ENCODE peak calls at places on chromosomes 1 and 21, in six cellular contexts. R, O, Q, P, D and V are unnamed samples.

GRCh38 chr1:245386321-245387002 is 231.7 kb downstream of the KIF26B start:
- DNase-seq in R (no peak), O (no peak), Q (no peak), P (no peak), D (no peak), V (no peak)

GRCh38 chr1:225823811-225824261 is 13.9 kb downstream of the EPHX1 start:
- DNase-seq in R (no peak), O (no peak), Q (no peak), P (no peak), D (no peak), V (no peak)

GRCh38 chr1:18618546-18619466 is 11.8 kb upstream of the PAX7 start:
- DNase-seq in R (no peak), O (no peak), Q (peak; percentile 50), P (no peak), D (no peak), V (no peak)

GRCh38 chr1:214967865-214968575 is 114.5 kb upstream of the KCNK2 start:
- DNase-seq in R (no peak), O (no peak), Q (no peak), P (no peak), D (peak; percentile 73), V (no peak)

GRCh38 chr1:16111771-16112557 is 38.5 kb upstream of the FAM131C start:
- DNase-seq in R (no peak), O (no peak), Q (no peak), P (no peak), D (peak; percentile 87), V (no peak)

GRCh38 chr1:215682232-215682631 is 115.1 kb downstream of the KCTD3 start:
- DNase-seq in R (no peak), O (no peak), Q (no peak), P (no peak), D (peak; percentile 33), V (no peak)

GRCh38 chr1:176949033-176949662 is 215.4 kb downstream of the ASTN1 start:
- DNase-seq in R (peak; percentile 42), O (peak; percentile 67), Q (peak; percentile 2), P (peak; percentile 34), D (peak; percentile 24), V (peak; percentile 91)

GRCh38 chr21:42997053-42997452 is 22.7 kb downstream of the PKNOX1 start:
- DNase-seq in R (peak; percentile 40), O (no peak), Q (peak; percentile 47), P (no peak), D (peak; percentile 99), V (no peak)

GRCh38 chr1:198255783-198256182 is 99.0 kb downstream of the NEK7 start:
- DNase-seq in R (no peak), O (no peak), Q (no peak), P (no peak), D (no peak), V (no peak)

GRCh38 chr1:154595621-154596020 is 12.4 kb downstream of the ADAR start:
- DNase-seq in R (no peak), O (no peak), Q (no peak), P (no peak), D (peak; percentile 87), V (no peak)

GRCh38 chr1:204073837-204074273 is 940 bp downstream of the SOX13 start:
- DNase-seq in R (no peak), O (no peak), Q (no peak), P (no peak), D (no peak), V (no peak)

GRCh38 chr1:114286179-114286578 is 132.5 kb upstream of the SYT6 start:
- DNase-seq in R (no peak), O (no peak), Q (peak; percentile 1), P (no peak), D (peak; percentile 31), V (no peak)

GRCh38 chr21:24861471-24861870 is 745.8 kb downstream of the MRPL39 start:
- DNase-seq in R (no peak), O (no peak), Q (no peak), P (no peak), D (no peak), V (no peak)

GRCh38 chr1:67689267-67690017 is 4.4 kb downstream of the GADD45A start:
- DNase-seq in R (no peak), O (no peak), Q (peak; percentile 83), P (no peak), D (no peak), V (no peak)

GRCh38 chr1:169928438-169929209 is 34.9 kb upstream of the SCYL3 start:
- DNase-seq in R (no peak), O (no peak), Q (no peak), P (no peak), D (peak; percentile 72), V (no peak)

GRCh38 chr1:48039088-48040049 is 42.2 kb upstream of the TRABD2B start:
- DNase-seq in R (no peak), O (no peak), Q (no peak), P (no peak), D (peak; percentile 19), V (no peak)

GRCh38 chr1:208291923-208292711 is 47.9 kb upstream of the PLXNA2 start:
- DNase-seq in R (no peak), O (no peak), Q (no peak), P (no peak), D (no peak), V (no peak)

GRCh38 chr1:214853340-214853739 is 229.2 kb upstream of the KCNK2 start:
- DNase-seq in R (no peak), O (no peak), Q (no peak), P (no peak), D (no peak), V (no peak)

GRCh38 chr1:151476083-151476482 is 16.8 kb upstream of the POGZ start:
- DNase-seq in R (no peak), O (no peak), Q (no peak), P (no peak), D (no peak), V (no peak)

GRCh38 chr1:115189814-115190541 is 100.7 kb upstream of the TSPAN2 start:
- DNase-seq in R (no peak), O (no peak), Q (peak; percentile 93), P (no peak), D (peak; percentile 95), V (no peak)

GRCh38 chr21:38910390-38911008 is 104.8 kb downstream of the ETS2 start:
- DNase-seq in R (no peak), O (no peak), Q (peak; percentile 69), P (no peak), D (no peak), V (no peak)

GRCh38 chr1:6148497-6149241 is 31.5 kb downstream of the CHD5 start:
- DNase-seq in R (peak; percentile 56), O (peak; percentile 53), Q (peak; percentile 15), P (peak; percentile 63), D (no peak), V (peak; percentile 77)

GRCh38 chr1:19113362-19114092 is 96.5 kb downstream of the UBR4 start:
- DNase-seq in R (no peak), O (peak; percentile 16), Q (no peak), P (no peak), D (peak; percentile 18), V (peak; percentile 36)

GRCh38 chr1:12339410-12339809 is 109.6 kb downstream of the VPS13D start:
- DNase-seq in R (no peak), O (no peak), Q (no peak), P (no peak), D (no peak), V (no peak)
- TF ChIP-seq CTCF in R (no peak), O (peak; percentile 34), Q (no peak), P (no peak), D (no peak), V (no peak)

GRCh38 chr21:45926281-45926680 is 55.3 kb upstream of the COL6A1 start:
- DNase-seq in R (no peak), O (no peak), Q (no peak), P (no peak), D (no peak), V (no peak)
- TF ChIP-seq CTCF in R (no peak), O (peak; percentile 35), Q (no peak), P (no peak), D (peak; percentile 13), V (no peak)

GRCh38 chr1:117313555-117313954 is 53.7 kb upstream of the MAN1A2 start:
- DNase-seq in R (no peak), O (no peak), Q (no peak), P (no peak), D (no peak), V (no peak)

GRCh38 chr1:117318456-117318855 is 48.8 kb upstream of the MAN1A2 start:
- DNase-seq in R (no peak), O (no peak), Q (no peak), P (no peak), D (no peak), V (no peak)

GRCh38 chr1:117308406-117308916 is 58.8 kb upstream of the MAN1A2 start:
- DNase-seq in R (no peak), O (no peak), Q (no peak), P (no peak), D (no peak), V (no peak)

GRCh38 chr1:117318011-117318410 is 49.2 kb upstream of the MAN1A2 start:
- DNase-seq in R (no peak), O (no peak), Q (no peak), P (no peak), D (no peak), V (no peak)

GRCh38 chr1:117312453-117313138 is 54.7 kb upstream of the MAN1A2 start:
- DNase-seq in R (no peak), O (no peak), Q (peak; percentile 20), P (no peak), D (peak; percentile 83), V (no peak)
- TF ChIP-seq CTCF in R (peak; percentile 8), O (peak; percentile 23), Q (peak; percentile 56), P (no peak), D (peak; percentile 67), V (peak; percentile 21)

GRCh38 chr1:53195211-53195909 is 1.3 kb upstream of the CPT2 start:
- DNase-seq in R (no peak), O (no peak), Q (no peak), P (no peak), D (no peak), V (no peak)

GRCh38 chr1:53195913-53196484 is 625 bp upstream of the CPT2 start:
- DNase-seq in R (no peak), O (no peak), Q (no peak), P (no peak), D (no peak), V (no peak)

GRCh38 chr1:53197301-53198205 is 929 bp downstream of the CPT2 start:
- DNase-seq in R (no peak), O (no peak), Q (no peak), P (no peak), D (no peak), V (no peak)

GRCh38 chr1:53198241-53198651 is 1.6 kb downstream of the CPT2 start:
- DNase-seq in R (no peak), O (no peak), Q (peak; percentile 24), P (no peak), D (no peak), V (no peak)

DNA sequence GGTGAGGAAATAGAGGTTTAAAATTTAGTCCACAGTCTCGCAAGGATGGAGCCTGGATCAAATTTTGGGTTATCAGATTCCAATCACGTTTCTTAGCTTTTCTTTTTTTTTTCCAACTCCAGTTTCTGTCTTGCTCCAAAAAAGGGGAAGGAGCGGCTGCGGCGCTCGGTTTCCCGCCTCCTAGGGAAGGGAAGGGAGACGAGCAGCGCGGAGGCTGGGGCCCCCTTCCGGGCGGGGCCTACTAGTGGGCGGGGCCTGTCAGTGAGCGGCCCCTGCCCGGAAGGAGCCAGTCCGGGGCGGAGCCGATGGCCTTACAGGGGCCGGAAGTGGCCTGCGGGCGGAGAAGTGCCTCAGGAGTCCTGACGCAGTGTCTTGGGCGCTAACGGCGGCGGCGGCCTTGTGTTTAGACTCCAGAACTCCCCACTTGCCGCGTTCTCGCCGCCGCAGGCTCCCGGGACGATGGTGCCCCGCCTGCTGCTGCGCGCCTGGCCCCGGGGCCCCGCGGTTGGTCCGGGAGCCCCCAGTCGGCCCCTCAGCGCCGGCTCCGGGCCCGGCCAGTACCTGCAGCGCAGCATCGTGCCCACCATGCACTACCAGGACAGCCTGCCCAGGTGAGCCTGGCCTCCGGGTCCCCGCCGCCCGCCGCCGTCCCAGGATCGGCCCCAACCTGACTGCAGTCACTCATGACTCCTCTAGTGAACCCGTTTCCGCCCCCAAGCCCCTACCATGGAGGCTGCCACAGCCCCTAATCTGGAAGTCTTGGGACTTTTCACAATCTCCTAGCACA is at the start of gene CPT2:
- DNase-seq in R (peak; percentile 92), O (peak; percentile 77), Q (peak; percentile 53), P (peak; percentile 86), D (peak; percentile 90), V (peak; percentile 83)
- TF ChIP-seq CTCF in R (no peak), O (no peak), Q (peak; percentile 25), P (no peak), D (peak; percentile 18), V (no peak)